ENCODE peak calls at places on chromosome 13, in eight cellular contexts. One of them, this sample, is unnamed.

GRCh38 chr13:29654384-29654783 is 58.9 kb upstream of the SLC7A1 start:
- DNase-seq in HCT116: no peak
- DNase-seq in NB4: no peak
- DNase-seq in endothelial cell of umbilical vein: no peak
- DNase-seq in K562: no peak
- DNase-seq in H1: no peak
- DNase-seq in GM12878: no peak
- DNase-seq in HepG2: no peak
- DNase-seq in this sample: no peak

GRCh38 chr13:39196957-39197644 is 158.8 kb downstream of the NHLRC3 start:
- DNase-seq in HCT116: no peak
- DNase-seq in NB4: peak; percentile 5
- DNase-seq in endothelial cell of umbilical vein: no peak
- DNase-seq in K562: no peak
- DNase-seq in H1: no peak
- DNase-seq in GM12878: no peak
- DNase-seq in HepG2: no peak
- DNase-seq in this sample: no peak

GRCh38 chr13:89136678-89137077 is 1465.5 kb downstream of the SLITRK5 start:
- DNase-seq in HCT116: no peak
- DNase-seq in NB4: no peak
- DNase-seq in endothelial cell of umbilical vein: no peak
- DNase-seq in K562: no peak
- DNase-seq in H1: no peak
- DNase-seq in GM12878: no peak
- DNase-seq in HepG2: no peak
- DNase-seq in this sample: no peak

GRCh38 chr13:68540244-68540643 is 1310.1 kb upstream of the PCDH9 start:
- DNase-seq in HCT116: no peak
- DNase-seq in NB4: no peak
- DNase-seq in endothelial cell of umbilical vein: no peak
- DNase-seq in K562: no peak
- DNase-seq in H1: no peak
- DNase-seq in GM12878: no peak
- DNase-seq in HepG2: no peak
- DNase-seq in this sample: no peak

GRCh38 chr13:43878897-43879322 is 630 bp downstream of the CCDC122 start:
- DNase-seq in HCT116: no peak
- DNase-seq in NB4: peak; percentile 92
- DNase-seq in endothelial cell of umbilical vein: peak; percentile 64
- DNase-seq in K562: no peak
- DNase-seq in H1: no peak
- DNase-seq in GM12878: peak; percentile 13
- DNase-seq in HepG2: peak; percentile 31
- DNase-seq in this sample: peak; percentile 62

GRCh38 chr13:110574161-110574560 is 12.6 kb upstream of the RAB20 start:
- DNase-seq in HCT116: no peak
- DNase-seq in NB4: peak; percentile 42
- DNase-seq in endothelial cell of umbilical vein: no peak
- DNase-seq in K562: peak; percentile 35
- DNase-seq in H1: no peak
- DNase-seq in GM12878: no peak
- DNase-seq in HepG2: no peak
- DNase-seq in this sample: no peak

GRCh38 chr13:43229506-43229905 is 206.1 kb downstream of the DNAJC15 start:
- DNase-seq in HCT116: no peak
- DNase-seq in NB4: no peak
- DNase-seq in endothelial cell of umbilical vein: no peak
- DNase-seq in K562: no peak
- DNase-seq in H1: no peak
- DNase-seq in GM12878: no peak
- DNase-seq in HepG2: no peak
- DNase-seq in this sample: peak; percentile 10

GRCh38 chr13:84983321-84983720 is 815.9 kb downstream of the SLITRK6 start:
- DNase-seq in HCT116: no peak
- DNase-seq in NB4: no peak
- DNase-seq in endothelial cell of umbilical vein: no peak
- DNase-seq in K562: no peak
- DNase-seq in H1: no peak
- DNase-seq in GM12878: no peak
- DNase-seq in HepG2: no peak
- DNase-seq in this sample: no peak

GRCh38 chr13:78309497-78310180 is 293.7 kb downstream of the POU4F1 start:
- DNase-seq in HCT116: no peak
- DNase-seq in NB4: no peak
- DNase-seq in endothelial cell of umbilical vein: no peak
- DNase-seq in K562: no peak
- DNase-seq in H1: no peak
- DNase-seq in GM12878: no peak
- DNase-seq in HepG2: no peak
- DNase-seq in this sample: no peak

GRCh38 chr13:24747248-24748151 is 16.5 kb upstream of the RNF17 start:
- DNase-seq in HCT116: no peak
- DNase-seq in NB4: peak; percentile 40
- DNase-seq in endothelial cell of umbilical vein: peak; percentile 12
- DNase-seq in K562: no peak
- DNase-seq in H1: no peak
- DNase-seq in GM12878: no peak
- DNase-seq in HepG2: no peak
- DNase-seq in this sample: no peak

GRCh38 chr13:67278230-67278629 is 48.1 kb upstream of the PCDH9 start:
- DNase-seq in HCT116: no peak
- DNase-seq in NB4: no peak
- DNase-seq in endothelial cell of umbilical vein: no peak
- DNase-seq in K562: no peak
- DNase-seq in H1: no peak
- DNase-seq in GM12878: no peak
- DNase-seq in HepG2: no peak
- DNase-seq in this sample: no peak

GRCh38 chr13:24742986-24743385 is 21.0 kb upstream of the RNF17 start:
- DNase-seq in HCT116: no peak
- DNase-seq in NB4: no peak
- DNase-seq in endothelial cell of umbilical vein: no peak
- DNase-seq in K562: no peak
- DNase-seq in H1: no peak
- DNase-seq in GM12878: no peak
- DNase-seq in HepG2: no peak
- DNase-seq in this sample: no peak

GRCh38 chr13:44350775-44351504 is 22.7 kb upstream of the SERP2 start:
- DNase-seq in HCT116: no peak
- DNase-seq in NB4: no peak
- DNase-seq in endothelial cell of umbilical vein: no peak
- DNase-seq in K562: no peak
- DNase-seq in H1: no peak
- DNase-seq in GM12878: no peak
- DNase-seq in HepG2: no peak
- DNase-seq in this sample: no peak

GRCh38 chr13:20188649-20189553 is 3.8 kb downstream of the GJB2 start:
- DNase-seq in HCT116: no peak
- DNase-seq in NB4: peak; percentile 93
- DNase-seq in endothelial cell of umbilical vein: no peak
- DNase-seq in K562: peak; percentile 48
- DNase-seq in H1: no peak
- DNase-seq in GM12878: no peak
- DNase-seq in HepG2: no peak
- DNase-seq in this sample: peak; percentile 33

GRCh38 chr13:72218966-72219365 is 352.0 kb upstream of the DACH1 start:
- DNase-seq in HCT116: no peak
- DNase-seq in NB4: no peak
- DNase-seq in endothelial cell of umbilical vein: no peak
- DNase-seq in K562: no peak
- DNase-seq in H1: no peak
- DNase-seq in GM12878: no peak
- DNase-seq in HepG2: no peak
- DNase-seq in this sample: no peak

GRCh38 chr13:98254541-98254940 is 77.5 kb upstream of the RNF113B start:
- DNase-seq in HCT116: no peak
- DNase-seq in NB4: no peak
- DNase-seq in endothelial cell of umbilical vein: no peak
- DNase-seq in K562: no peak
- DNase-seq in H1: no peak
- DNase-seq in GM12878: no peak
- DNase-seq in HepG2: no peak
- DNase-seq in this sample: no peak

DNA sequence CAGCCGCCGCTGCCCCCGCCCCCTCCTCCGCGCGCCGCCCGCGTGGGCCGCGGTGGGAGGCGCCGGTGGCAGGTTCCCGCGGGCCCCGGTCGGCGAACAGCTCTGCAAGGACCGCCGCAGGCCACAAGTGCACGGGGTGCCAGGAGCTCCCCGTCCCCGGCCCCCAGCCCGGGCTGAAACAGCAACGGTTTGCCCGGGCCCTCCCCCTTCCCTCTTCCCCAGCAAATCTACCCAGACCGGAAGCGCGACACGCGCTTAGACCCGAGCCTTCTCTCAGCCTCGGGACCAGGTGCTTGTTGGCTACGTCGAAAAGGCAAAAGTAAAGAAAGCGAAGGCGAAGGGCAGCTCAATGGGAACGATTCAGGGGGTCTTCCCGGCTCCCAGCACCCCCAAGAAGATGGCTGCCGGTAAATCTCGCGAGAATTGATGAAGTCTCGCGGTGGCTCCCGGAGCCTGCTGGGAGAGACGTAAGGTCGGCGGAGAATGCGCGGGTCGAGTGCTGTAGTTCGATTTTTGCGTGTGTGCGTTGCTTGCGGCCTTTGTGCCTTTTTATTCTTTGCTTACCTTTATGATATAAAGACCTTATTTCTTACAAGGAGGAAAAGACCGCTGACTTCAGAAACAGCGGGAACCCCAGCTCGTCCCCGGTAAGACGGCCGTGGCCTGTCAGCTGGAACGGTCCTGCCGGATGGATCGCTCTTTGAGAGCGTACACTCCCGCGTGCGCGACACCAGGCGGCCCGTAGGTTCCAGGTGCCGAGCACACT is at the start of gene RBM26:
- DNase-seq in HCT116: peak; percentile 91
- DNase-seq in NB4: peak; percentile 96
- DNase-seq in endothelial cell of umbilical vein: peak; percentile 95
- DNase-seq in K562: peak; percentile 94
- DNase-seq in H1: peak; percentile 82
- DNase-seq in GM12878: peak; percentile 76
- DNase-seq in HepG2: peak; percentile 91
- DNase-seq in this sample: peak; percentile 92
- TF ChIP-seq POLR2A in HCT116: no peak
- TF ChIP-seq POLR2A in NB4: peak; percentile 94
- TF ChIP-seq POLR2A in endothelial cell of umbilical vein: peak; percentile 84
- TF ChIP-seq POLR2A in K562: peak; percentile 92
- TF ChIP-seq POLR2A in H1: peak; percentile 98
- TF ChIP-seq POLR2A in GM12878: peak; percentile 95
- TF ChIP-seq POLR2A in HepG2: peak; percentile 94
- TF ChIP-seq POLR2A in this sample: peak; percentile 72

DNA sequence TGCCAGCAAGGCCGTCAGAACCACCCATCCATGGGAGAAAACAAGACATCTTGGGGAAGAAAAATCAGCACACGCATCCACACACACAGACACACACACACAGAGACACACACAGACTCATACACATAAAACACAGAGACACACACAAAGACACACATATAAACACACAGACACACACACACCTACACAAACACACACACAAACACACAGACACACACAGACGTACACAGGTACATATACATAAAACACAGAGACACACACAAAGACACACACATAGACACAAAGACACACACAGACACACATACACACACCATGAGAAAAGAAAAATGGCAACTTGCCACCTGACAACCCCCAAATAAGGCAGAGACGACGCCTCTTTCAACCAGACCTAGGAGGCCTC is 40.6 kb downstream of the ZIC5 start:
- DNase-seq in HCT116: no peak
- DNase-seq in NB4: no peak
- DNase-seq in endothelial cell of umbilical vein: no peak
- DNase-seq in K562: no peak
- DNase-seq in H1: no peak
- DNase-seq in GM12878: no peak
- DNase-seq in HepG2: no peak
- DNase-seq in this sample: no peak
- TF ChIP-seq MAX in HCT116: no peak
- TF ChIP-seq MAX in NB4: no peak
- TF ChIP-seq MAX in endothelial cell of umbilical vein: no peak
- TF ChIP-seq MAX in K562: no peak
- TF ChIP-seq MAX in H1: no peak
- TF ChIP-seq MAX in GM12878: no peak
- TF ChIP-seq MAX in HepG2: no peak
- TF ChIP-seq MAX in this sample: no peak

GRCh38 chr13:27128825-27129627 is 42.6 kb downstream of the USP12 start:
- DNase-seq in HCT116: no peak
- DNase-seq in NB4: no peak
- DNase-seq in endothelial cell of umbilical vein: no peak
- DNase-seq in K562: no peak
- DNase-seq in H1: no peak
- DNase-seq in GM12878: no peak
- DNase-seq in HepG2: no peak
- DNase-seq in this sample: no peak

GRCh38 chr13:27130223-27131015 is 41.2 kb downstream of the USP12 start:
- DNase-seq in HCT116: no peak
- DNase-seq in NB4: peak; percentile 60
- DNase-seq in endothelial cell of umbilical vein: no peak
- DNase-seq in K562: no peak
- DNase-seq in H1: no peak
- DNase-seq in GM12878: no peak
- DNase-seq in HepG2: no peak
- DNase-seq in this sample: no peak

GRCh38 chr13:27131906-27132305 is 39.7 kb downstream of the USP12 start:
- DNase-seq in HCT116: no peak
- DNase-seq in NB4: no peak
- DNase-seq in endothelial cell of umbilical vein: peak; percentile 56
- DNase-seq in K562: no peak
- DNase-seq in H1: no peak
- DNase-seq in GM12878: no peak
- DNase-seq in HepG2: no peak
- DNase-seq in this sample: no peak

GRCh38 chr13:27132538-27132937 is 39.1 kb downstream of the USP12 start:
- DNase-seq in HCT116: no peak
- DNase-seq in NB4: no peak
- DNase-seq in endothelial cell of umbilical vein: peak; percentile 13
- DNase-seq in K562: no peak
- DNase-seq in H1: no peak
- DNase-seq in GM12878: peak; percentile 40
- DNase-seq in HepG2: no peak
- DNase-seq in this sample: no peak

GRCh38 chr13:27131202-27131623 is 40.4 kb downstream of the USP12 start:
- DNase-seq in HCT116: peak; percentile 13
- DNase-seq in NB4: peak; percentile 31
- DNase-seq in endothelial cell of umbilical vein: peak; percentile 16
- DNase-seq in K562: peak; percentile 57
- DNase-seq in H1: no peak
- DNase-seq in GM12878: peak; percentile 99
- DNase-seq in HepG2: no peak
- DNase-seq in this sample: peak; percentile 4
- TF ChIP-seq POLR2A in HCT116: no peak
- TF ChIP-seq POLR2A in NB4: no peak
- TF ChIP-seq POLR2A in endothelial cell of umbilical vein: no peak
- TF ChIP-seq POLR2A in K562: no peak
- TF ChIP-seq POLR2A in H1: no peak
- TF ChIP-seq POLR2A in GM12878: no peak
- TF ChIP-seq POLR2A in HepG2: no peak
- TF ChIP-seq POLR2A in this sample: no peak

DNA sequence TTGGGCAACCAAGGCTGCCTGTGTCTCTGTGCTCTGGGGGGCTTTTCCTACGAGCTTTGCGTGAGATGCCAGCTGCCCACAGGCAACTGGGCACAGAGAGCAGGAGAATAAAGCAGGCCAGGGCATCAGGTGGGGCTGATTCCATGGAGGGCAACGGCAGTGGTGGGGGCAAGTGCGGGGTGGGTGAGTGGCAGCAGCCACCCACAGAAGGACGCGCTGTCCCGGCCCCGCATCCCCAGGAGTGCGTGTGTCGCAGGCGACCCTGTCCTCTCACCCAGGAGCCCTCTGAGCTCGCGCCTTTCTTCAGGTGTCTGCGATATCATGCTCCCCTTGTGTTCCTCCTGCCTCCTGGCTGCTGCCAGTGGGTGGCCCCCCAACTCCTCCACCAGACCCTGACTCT is 67.4 kb downstream of the MCF2L start:
- DNase-seq in HCT116: no peak
- DNase-seq in NB4: no peak
- DNase-seq in endothelial cell of umbilical vein: no peak
- DNase-seq in K562: no peak
- DNase-seq in H1: no peak
- DNase-seq in GM12878: no peak
- DNase-seq in HepG2: no peak
- DNase-seq in this sample: no peak
- TF ChIP-seq MAX in HCT116: no peak
- TF ChIP-seq MAX in NB4: no peak
- TF ChIP-seq MAX in endothelial cell of umbilical vein: no peak
- TF ChIP-seq MAX in K562: no peak
- TF ChIP-seq MAX in H1: no peak
- TF ChIP-seq MAX in GM12878: no peak
- TF ChIP-seq MAX in HepG2: no peak
- TF ChIP-seq MAX in this sample: no peak

This sample was measured in A549.